ENCODE peak calls at places on chromosomes 4 and X, in six cellular contexts. V, C, T, S, D and F are unnamed samples. For H3K4me1, the result is how much of the 10 kb centered on the place peaks cover.

GRCh38 chrX:22629105-22629725 is 356.5 kb downstream of the CBLL2 start:
- DNase-seq in V (no peak), C (no peak), T (no peak), S (no peak), D (peak), F (peak)

GRCh38 chrX:131216828-131217227 is 72.3 kb downstream of the IGSF1 start:
- DNase-seq in V (no peak), C (no peak), T (no peak), S (no peak), D (no peak), F (no peak)

GRCh38 chr4:33722800-33723511 is 2521.4 kb downstream of the ARAP2 start:
- DNase-seq in V (no peak), C (no peak), T (no peak), S (no peak), D (peak), F (peak)

GRCh38 chrX:276588-277171 is 4.5 kb upstream of the PLCXD1 start:
- DNase-seq in V (peak), C (no peak), T (peak), S (peak), D (peak), F (no peak)

GRCh38 chr4:88033309-88033708 is 25.9 kb downstream of the PKD2 start:
- DNase-seq in V (peak), C (peak), T (no peak), S (peak), D (peak), F (peak)

GRCh38 chrX:20857746-20858145 is 516.5 kb upstream of the CNKSR2 start:
- DNase-seq in V (no peak), C (no peak), T (no peak), S (no peak), D (peak), F (peak)

GRCh38 chrX:47815901-47816845 is 20.5 kb upstream of the ZNF81 start:
- DNase-seq in V (no peak), C (no peak), T (no peak), S (no peak), D (peak), F (no peak)

GRCh38 chr4:74499986-74500781 is 55.2 kb downstream of the AREG start:
- DNase-seq in V (no peak), C (no peak), T (peak), S (no peak), D (peak), F (no peak)

GRCh38 chr4:153780876-153781275 is 8.0 kb downstream of the SFRP2 start:
- DNase-seq in V (no peak), C (no peak), T (no peak), S (no peak), D (no peak), F (no peak)

GRCh38 chr4:165806613-165807012 is 66.4 kb upstream of the TLL1 start:
- DNase-seq in V (no peak), C (no peak), T (no peak), S (no peak), D (no peak), F (no peak)

GRCh38 chrX:23826216-23826615 is 43.2 kb downstream of the SAT1 start:
- DNase-seq in V (no peak), C (peak), T (no peak), S (no peak), D (no peak), F (no peak)

GRCh38 chr4:81527709-81528108 is 56.0 kb upstream of the RASGEF1B start:
- DNase-seq in V (no peak), C (no peak), T (no peak), S (no peak), D (no peak), F (no peak)

GRCh38 chr4:33923469-33923868 is 2320.8 kb downstream of the ARAP2 start:
- DNase-seq in V (no peak), C (no peak), T (no peak), S (no peak), D (no peak), F (no peak)

GRCh38 chr4:2487632-2488031 is 18.7 kb downstream of the RNF4 start:
- DNase-seq in V (no peak), C (no peak), T (peak), S (no peak), D (no peak), F (no peak)
- H3K4me1 ChIP-seq in V (under half), C (under half), T (under half), S (under half), D (under half), F (under half)

GRCh38 chrX:130173190-130173895 is 1.6 kb downstream of the RAB33A start:
- DNase-seq in V (peak), C (no peak), T (no peak), S (no peak), D (peak), F (no peak)
- H3K4me3 ChIP-seq in V (no peak), C (no peak), T (no peak), S (no peak), D (peak), F (peak)

DNA sequence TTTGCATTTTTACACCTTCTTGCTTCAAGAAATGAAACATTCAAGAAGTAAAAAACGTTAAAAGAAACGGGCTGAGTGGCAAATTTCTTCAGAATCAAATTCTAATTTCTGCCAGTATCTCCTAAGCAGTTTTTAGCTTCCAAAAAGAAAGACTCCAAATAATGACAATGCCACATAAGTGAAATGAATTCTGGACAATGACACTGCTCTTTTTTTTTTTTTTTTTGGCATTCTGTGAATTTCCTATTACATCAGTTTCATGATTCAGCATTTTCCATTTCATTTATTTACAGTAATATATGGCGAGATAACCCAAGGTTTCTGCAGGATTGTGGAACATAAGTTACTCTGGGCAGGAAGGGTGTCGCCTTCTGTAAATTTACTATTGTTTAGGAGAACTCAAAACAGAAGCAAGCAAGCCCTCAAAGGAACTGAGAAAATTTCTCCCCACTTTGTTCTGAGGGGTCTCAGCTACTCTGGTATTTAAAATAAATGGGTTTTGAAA is 1.3 kb downstream of the SEL1L3 start:
- DNase-seq in V (no peak), C (no peak), T (no peak), S (no peak), D (peak), F (peak)
- H3K4me1 ChIP-seq in V (under half), C (under half), T (under half), S (under half), D (under half), F (under half)

DNA sequence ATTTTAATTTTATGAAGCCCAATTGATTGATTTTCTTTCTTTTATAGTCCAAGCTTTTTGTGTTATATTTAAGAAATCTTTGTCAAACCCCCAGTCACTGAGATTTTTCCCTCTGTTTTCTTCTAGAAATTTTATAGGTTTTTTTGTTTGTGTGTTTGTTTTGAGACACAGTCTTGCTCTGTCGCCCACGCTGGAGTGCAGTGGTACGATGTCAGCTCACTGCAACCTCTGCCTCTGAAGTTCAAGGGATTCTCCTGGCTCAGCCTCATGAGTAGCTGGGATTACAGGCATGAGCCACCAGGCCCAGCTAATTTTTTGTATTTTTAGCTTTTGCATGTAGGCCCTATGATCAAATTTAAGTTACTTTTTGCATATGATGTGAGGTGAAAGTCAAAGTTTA is 20.9 kb upstream of the FBXW7 start:
- DNase-seq in V (no peak), C (no peak), T (no peak), S (no peak), D (no peak), F (no peak)
- H3K4me3 ChIP-seq in V (no peak), C (peak), T (no peak), S (no peak), D (no peak), F (no peak)

GRCh38 chr4:10106421-10107039 is 10.1 kb downstream of the WDR1 start:
- DNase-seq in V (peak), C (no peak), T (peak), S (peak), D (peak), F (peak)

GRCh38 chr4:10105920-10106319 is 10.7 kb downstream of the WDR1 start:
- DNase-seq in V (no peak), C (no peak), T (no peak), S (no peak), D (no peak), F (no peak)

GRCh38 chr4:10104211-10104990 is 12.2 kb downstream of the WDR1 start:
- DNase-seq in V (no peak), C (no peak), T (no peak), S (no peak), D (peak), F (no peak)

GRCh38 chr4:10104991-10105276 is 11.7 kb downstream of the WDR1 start:
- DNase-seq in V (no peak), C (no peak), T (no peak), S (no peak), D (no peak), F (no peak)

DNA sequence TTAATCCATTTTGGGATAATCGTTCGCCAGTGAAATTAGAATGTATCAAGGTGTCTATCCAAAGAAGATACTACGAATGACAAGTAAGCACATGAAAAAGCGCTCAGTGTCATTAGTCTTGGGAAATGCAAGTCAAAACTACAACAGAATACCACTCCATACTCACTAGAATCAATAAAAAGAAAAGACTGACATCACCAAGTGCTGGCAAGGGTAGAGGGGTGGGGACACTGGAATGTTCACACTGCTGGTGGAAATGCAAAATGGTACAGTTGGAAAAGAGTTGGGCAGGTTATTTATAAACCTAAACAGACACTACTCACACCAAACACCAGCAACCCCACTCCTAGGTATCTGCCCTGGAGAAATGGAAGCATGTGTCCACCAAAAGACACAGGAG is 11.2 kb downstream of the WDR1 start:
- DNase-seq in V (no peak), C (no peak), T (no peak), S (no peak), D (no peak), F (no peak)
- H3K4me1 ChIP-seq in V (under half), C (half or more), T (under half), S (under half), D (half or more), F (under half)

DNA sequence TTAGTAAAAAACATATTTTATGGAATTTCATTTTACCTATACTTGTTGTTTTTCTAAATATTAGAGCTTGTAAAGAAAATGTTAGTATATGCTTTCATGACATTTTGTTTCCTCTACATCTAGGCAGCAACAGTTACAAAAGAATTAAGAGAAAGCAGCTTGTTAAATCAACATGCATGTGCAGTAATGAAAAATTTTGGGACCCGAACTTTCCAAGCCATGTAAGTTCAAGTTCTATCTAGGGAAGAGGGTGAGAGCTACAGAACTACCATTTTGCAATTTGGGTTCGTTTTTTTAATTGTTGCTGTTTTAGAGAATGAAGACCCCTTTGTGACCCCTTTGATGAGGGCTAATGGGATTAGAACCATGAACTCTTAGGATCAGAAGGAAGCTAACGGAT is 7.2 kb downstream of the AFP start:
- DNase-seq in V (no peak), C (no peak), T (no peak), S (no peak), D (no peak), F (no peak)
- H3K4me3 ChIP-seq in V (no peak), C (peak), T (no peak), S (no peak), D (no peak), F (no peak)

DNA sequence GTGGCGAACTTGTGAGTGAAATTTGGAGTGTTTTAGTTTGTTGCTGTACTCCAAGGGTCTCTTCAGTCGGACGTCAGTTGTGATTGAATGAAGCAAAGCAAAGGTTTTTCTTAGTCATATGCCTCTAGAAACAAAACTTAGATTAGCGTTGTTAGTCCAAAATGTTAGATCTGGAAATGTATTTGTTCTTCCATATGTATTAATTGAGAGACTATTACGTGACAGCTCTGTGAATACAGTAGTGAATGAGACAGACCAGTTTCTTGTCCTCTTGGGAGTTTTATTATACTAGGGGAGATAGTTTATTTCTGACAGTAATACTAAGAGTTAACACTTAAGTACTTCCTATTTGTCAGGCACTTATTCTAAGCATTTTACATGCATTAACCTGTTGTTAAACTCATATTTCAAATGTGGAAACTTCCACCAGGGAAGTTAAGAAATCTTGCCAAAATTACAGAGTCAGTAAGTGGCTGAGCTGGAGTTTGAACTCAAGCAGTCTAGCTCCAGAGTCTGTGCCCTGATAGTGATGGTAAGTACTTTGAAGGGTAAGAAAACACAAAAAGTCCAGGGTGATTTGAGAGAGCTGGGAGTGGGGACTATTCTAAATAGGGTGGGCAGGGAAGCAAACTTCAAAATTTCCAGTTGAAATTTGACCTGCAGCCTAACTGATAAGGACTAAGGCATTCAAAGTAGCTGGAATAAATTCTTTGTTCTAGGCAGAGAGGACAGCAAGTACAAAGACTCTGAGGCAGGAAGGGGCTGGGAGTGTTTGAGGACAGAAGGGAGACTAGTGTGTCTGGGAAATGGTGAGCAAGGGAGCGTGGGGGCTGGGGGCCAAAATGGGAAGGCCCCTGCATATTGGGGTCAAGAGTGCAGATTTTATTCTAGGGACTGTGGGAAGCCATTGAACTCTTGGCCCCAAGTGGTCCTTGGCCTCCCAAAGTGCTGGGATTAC is 17.0 kb downstream of the ADD1 start:
- DNase-seq in V (peak), C (peak), T (no peak), S (no peak), D (peak), F (peak)
- H3K4me1 ChIP-seq in V (under half), C (half or more), T (under half), S (under half), D (half or more), F (half or more)

GRCh38 chr4:156963419-156963818 is 8.2 kb downstream of the PDGFC start:
- DNase-seq in V (no peak), C (no peak), T (no peak), S (no peak), D (no peak), F (no peak)

GRCh38 chr4:156962069-156962377 is 9.6 kb downstream of the PDGFC start:
- DNase-seq in V (no peak), C (no peak), T (no peak), S (no peak), D (no peak), F (no peak)

GRCh38 chr4:156961241-156962068 is 10.1 kb downstream of the PDGFC start:
- DNase-seq in V (peak), C (no peak), T (no peak), S (no peak), D (no peak), F (no peak)

GRCh38 chr4:156959298-156959702 is 12.3 kb downstream of the PDGFC start:
- DNase-seq in V (no peak), C (no peak), T (no peak), S (no peak), D (peak), F (no peak)

GRCh38 chr4:156962551-156962974 is 9.0 kb downstream of the PDGFC start:
- DNase-seq in V (no peak), C (peak), T (no peak), S (no peak), D (peak), F (no peak)
- H3K4me3 ChIP-seq in V (no peak), C (no peak), T (no peak), S (no peak), D (no peak), F (no peak)

DNA sequence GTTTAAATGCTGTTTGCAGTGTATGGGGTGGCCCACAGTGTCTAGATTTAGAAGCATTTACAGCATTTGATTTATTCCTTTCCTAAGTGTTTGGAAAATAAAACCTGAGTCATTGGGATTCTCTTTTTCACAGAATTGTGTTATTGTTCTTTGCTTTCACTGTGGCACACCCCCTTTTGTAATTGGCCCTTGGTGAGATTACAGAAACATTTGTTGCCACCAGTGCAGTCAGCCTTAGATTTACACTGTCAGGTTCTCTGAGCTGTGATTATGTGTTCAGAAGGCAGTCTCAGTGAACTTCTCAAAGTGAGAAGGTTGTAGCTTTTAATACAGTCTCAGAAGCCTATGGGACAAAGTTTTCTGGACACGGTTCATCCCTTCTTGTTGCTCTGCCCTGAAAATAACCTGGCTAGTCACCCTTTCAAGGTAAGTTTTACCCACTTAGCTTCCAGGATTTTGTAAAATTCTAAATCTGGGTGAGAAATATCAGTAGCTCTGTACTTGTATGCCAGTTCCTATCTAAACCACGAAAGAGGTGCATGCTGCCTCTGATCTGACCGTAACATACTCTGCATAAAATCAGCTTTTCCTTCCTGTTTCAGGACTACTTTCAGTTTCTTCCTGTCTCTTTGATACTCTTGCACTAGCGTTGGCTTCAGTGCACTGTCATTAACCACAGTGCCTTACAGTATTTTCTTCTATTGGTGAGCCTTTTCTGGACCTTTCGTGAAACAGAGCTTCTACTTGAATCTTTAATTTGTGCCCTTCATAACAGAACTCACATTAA is 12.6 kb downstream of the RUFY3 start:
- DNase-seq in V (no peak), C (peak), T (no peak), S (no peak), D (peak), F (peak)
- H3K4me1 ChIP-seq in V (under half), C (under half), T (under half), S (under half), D (under half), F (under half)